ENCODE peak calls at places on chromosomes 5 and 9, in five cellular contexts. M is GM12865, J is A673, D is skeletal muscle cell, S is WERI-Rb-1. A is an unnamed sample.

GRCh38 chr9:104227108-104227507 is 133.0 kb downstream of the SMC2 start:
- DNase-seq in M (no peak), J (no peak), D (no peak), S (no peak), A (no peak)

GRCh38 chr9:99593621-99594020 is 228.1 kb upstream of the NR4A3 start:
- DNase-seq in M (no peak), J (no peak), D (no peak), S (no peak), A (no peak)

GRCh38 chr9:116939605-116940004 is 252.5 kb downstream of the TRIM32 start:
- DNase-seq in M (peak; percentile 35), J (no peak), D (no peak), S (no peak), A (no peak)

GRCh38 chr5:14450055-14450524 is 131.5 kb upstream of the OTULINL start:
- DNase-seq in M (peak; percentile 27), J (no peak), D (peak; percentile 89), S (no peak), A (no peak)

GRCh38 chr5:116454417-116454927 is 120.2 kb downstream of the SEMA6A start:
- DNase-seq in M (peak; percentile 77), J (peak; percentile 70), D (peak; percentile 78), S (no peak), A (no peak)

GRCh38 chr9:105070176-105070575 is 142.2 kb upstream of the ABCA1 start:
- DNase-seq in M (no peak), J (no peak), D (no peak), S (no peak), A (no peak)

GRCh38 chr9:119961774-119962408 is 592.7 kb upstream of the BRINP1 start:
- DNase-seq in M (peak; percentile 30), J (peak; percentile 38), D (no peak), S (peak; percentile 42), A (no peak)

GRCh38 chr9:130425741-130426466 is 18.9 kb upstream of the ASS1 start:
- DNase-seq in M (no peak), J (no peak), D (no peak), S (no peak), A (no peak)

GRCh38 chr9:75754090-75754489 is 136.4 kb upstream of the PCSK5 start:
- DNase-seq in M (no peak), J (no peak), D (no peak), S (no peak), A (no peak)

GRCh38 chr5:174837919-174838902 is 113.8 kb downstream of the MSX2 start:
- DNase-seq in M (no peak), J (peak; percentile 53), D (peak; percentile 32), S (no peak), A (no peak)
- H3K4me3 ChIP-seq in M (no peak overlapping the region), J (no peak overlapping the region), D (no peak overlapping the region), S (no peak overlapping the region), A (no peak overlapping the region)

GRCh38 chr5:80193421-80193820 is 62.4 kb downstream of the SERINC5 start:
- DNase-seq in M (no peak), J (no peak), D (no peak), S (no peak), A (no peak)
- H3K4me3 ChIP-seq in M (no peak overlapping the region), J (no peak overlapping the region), D (no peak overlapping the region), S (no peak overlapping the region), A (peak overlapping the region; percentile 14)

GRCh38 chr5:43036409-43036808 is 3.7 kb downstream of the ANXA2R start:
- DNase-seq in M (no peak), J (no peak), D (no peak), S (no peak), A (no peak)
- H3K4me3 ChIP-seq in M (no peak overlapping the region), J (no peak overlapping the region), D (no peak overlapping the region), S (no peak overlapping the region), A (no peak overlapping the region)

DNA sequence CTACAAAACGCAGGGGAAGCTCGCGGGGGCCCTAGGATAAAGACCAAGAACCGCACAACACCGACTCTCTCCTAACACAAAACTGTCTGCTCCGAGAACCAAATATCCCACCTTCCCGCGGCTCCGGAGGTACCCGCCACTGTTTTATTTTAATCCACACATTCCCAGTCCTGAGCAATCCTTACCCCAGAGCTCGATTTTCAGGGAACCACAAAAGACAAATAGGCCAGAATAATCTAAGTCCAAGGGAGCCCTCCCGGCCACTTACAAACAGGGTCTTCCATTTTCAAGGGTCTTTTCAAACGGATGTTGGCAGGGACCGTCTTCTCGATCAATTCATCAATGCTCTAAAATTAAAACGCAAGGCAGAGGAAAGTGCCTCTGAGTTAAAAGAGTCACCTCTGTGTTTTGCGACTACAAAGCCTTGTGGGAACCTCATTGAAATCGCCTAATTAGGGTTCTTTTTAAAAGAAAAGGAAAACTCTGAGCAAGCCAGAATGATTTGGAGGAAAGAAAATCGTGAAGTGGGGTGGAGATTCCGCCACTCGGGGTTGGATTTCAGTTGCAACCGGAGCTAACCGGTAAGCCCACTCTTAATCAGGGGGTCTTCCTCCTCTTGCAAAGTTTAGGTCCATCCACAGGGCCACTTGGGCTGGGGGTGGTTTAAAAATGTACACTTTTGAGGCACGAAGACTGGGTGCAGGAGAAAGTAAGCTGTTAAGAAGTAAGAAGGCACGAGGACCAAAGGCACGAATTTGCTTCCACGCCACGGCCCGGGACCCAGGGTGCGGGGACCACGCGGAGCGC is 980 bp downstream of the GLDC start:
- DNase-seq in M (no peak), J (no peak), D (no peak), S (no peak), A (no peak)
- H3K4me3 ChIP-seq in M (peak overlapping the region; percentile 99), J (peak overlapping the region; percentile 39), D (peak overlapping the region; percentile 13), S (no peak overlapping the region), A (peak overlapping the region; percentile 68)

GRCh38 chr5:159088371-159088770 is 11.3 kb downstream of the EBF1 start:
- DNase-seq in M (no peak), J (no peak), D (no peak), S (no peak), A (no peak)

GRCh38 chr5:159091596-159091995 is 8.1 kb downstream of the EBF1 start:
- DNase-seq in M (no peak), J (no peak), D (no peak), S (no peak), A (no peak)

GRCh38 chr5:159091051-159091450 is 8.7 kb downstream of the EBF1 start:
- DNase-seq in M (no peak), J (no peak), D (no peak), S (no peak), A (no peak)

GRCh38 chr5:159092288-159092687 is 7.4 kb downstream of the EBF1 start:
- DNase-seq in M (no peak), J (no peak), D (no peak), S (no peak), A (no peak)

GRCh38 chr5:159089675-159090074 is 10.0 kb downstream of the EBF1 start:
- DNase-seq in M (no peak), J (no peak), D (no peak), S (no peak), A (no peak)
- H3K4me3 ChIP-seq in M (no peak overlapping the region), J (no peak overlapping the region), D (no peak overlapping the region), S (no peak overlapping the region), A (no peak overlapping the region)

GRCh38 chr5:141957367-141957993 is 522 bp downstream of the PCDH12 start:
- DNase-seq in M (no peak), J (no peak), D (no peak), S (peak; percentile 46), A (no peak)
- H3K4me3 ChIP-seq in M (no peak overlapping the region), J (no peak overlapping the region), D (no peak overlapping the region), S (no peak overlapping the region), A (peak overlapping the region; percentile 57)

GRCh38 chr9:133718533-133719315 is 19.4 kb downstream of the SARDH start:
- DNase-seq in M (no peak), J (no peak), D (no peak), S (no peak), A (no peak)

GRCh38 chr9:133716564-133717112 is 21.5 kb downstream of the SARDH start:
- DNase-seq in M (no peak), J (no peak), D (no peak), S (no peak), A (no peak)

GRCh38 chr9:133715295-133715865 is 22.8 kb downstream of the SARDH start:
- DNase-seq in M (no peak), J (peak; percentile 65), D (no peak), S (no peak), A (no peak)

GRCh38 chr9:133715866-133716563 is 22.1 kb downstream of the SARDH start:
- DNase-seq in M (no peak), J (peak; percentile 74), D (no peak), S (peak; percentile 73), A (no peak)

GRCh38 chr9:133717113-133718031 is 20.8 kb downstream of the SARDH start:
- DNase-seq in M (no peak), J (no peak), D (no peak), S (no peak), A (no peak)
- H3K4me3 ChIP-seq in M (no peak overlapping the region), J (no peak overlapping the region), D (no peak overlapping the region), S (no peak overlapping the region), A (no peak overlapping the region)

A was measured in coronary artery.